ENCODE peak calls at places on chromosome 13, in ten cellular contexts. N, S, O, L, P, G, M, Y, U and J are unnamed samples.

GRCh38 chr13:100423375-100423774 is 165.2 kb downstream of the GGACT start:
- DNase-seq in Y (no peak), L (no peak), S (peak), U (no peak), O (no peak), P (no peak), G (no peak), N (no peak), M (no peak), J (no peak)

GRCh38 chr13:76016799-76017198 is 380.7 kb downstream of the LMO7 start:
- DNase-seq in L (peak), N (peak), O (no peak), G (no peak), U (peak), S (peak), P (no peak), M (peak), Y (no peak), J (no peak)

GRCh38 chr13:53100394-53101063 is 71.9 kb downstream of the OLFM4 start:
- DNase-seq in Y (no peak), P (no peak), N (no peak), M (no peak), U (no peak), G (no peak), S (no peak), L (peak), O (no peak), J (no peak)

GRCh38 chr13:38624822-38625221 is 62.1 kb upstream of the FREM2 start:
- DNase-seq in U (no peak), O (no peak), S (no peak), M (no peak), Y (no peak), P (no peak), G (no peak), N (no peak), L (no peak), J (no peak)

GRCh38 chr13:96036515-96036914 is 16.7 kb downstream of the UGGT2 start:
- DNase-seq in G (no peak), P (no peak), M (no peak), N (no peak), S (no peak), Y (no peak), O (no peak), U (no peak), L (no peak), J (no peak)

GRCh38 chr13:99847318-99847750 is 124.2 kb downstream of the ZIC5 start:
- DNase-seq in G (no peak), Y (no peak), P (no peak), U (no peak), L (no peak), N (no peak), O (no peak), S (no peak), M (peak), J (no peak)

GRCh38 chr13:76886292-76887061 is at the start of gene KCTD12:
- DNase-seq in G (peak), P (peak), L (peak), Y (peak), U (peak), O (peak), M (no peak), S (peak), N (peak), J (no peak)

GRCh38 chr13:40973409-40973808 is 45.7 kb downstream of the ELF1 start:
- DNase-seq in O (no peak), S (no peak), G (no peak), M (no peak), N (no peak), Y (no peak), P (no peak), L (no peak), U (no peak), J (no peak)

GRCh38 chr13:25175431-25175830 is 3.3 kb upstream of the AMER2 start:
- DNase-seq in P (no peak), G (peak), M (no peak), S (no peak), U (no peak), L (no peak), Y (no peak), N (no peak), O (no peak), J (no peak)

GRCh38 chr13:93226623-93227279 is at the start of gene GPC6:
- DNase-seq in S (peak), Y (peak), M (peak), N (peak), G (peak), P (no peak), U (no peak), L (peak), O (no peak), J (peak)

GRCh38 chr13:37905736-37906135 is 36.2 kb upstream of the TRPC4 start:
- DNase-seq in S (no peak), G (no peak), U (no peak), Y (no peak), O (no peak), N (no peak), L (no peak), M (no peak), P (no peak), J (no peak)

GRCh38 chr13:21069561-21070004 is 8.2 kb upstream of the LATS2 start:
- DNase-seq in O (peak), M (no peak), N (no peak), G (peak), P (no peak), S (peak), L (peak), Y (no peak), U (no peak), J (no peak)

GRCh38 chr13:110797230-110797877 is 83.9 kb downstream of the ING1 start:
- DNase-seq in Y (no peak), S (no peak), G (no peak), O (no peak), U (no peak), L (no peak), P (no peak), M (no peak), N (no peak), J (no peak)

GRCh38 chr13:25922373-25922772 is 129.4 kb downstream of the SHISA2 start:
- DNase-seq in G (peak), O (no peak), Y (no peak), L (no peak), N (no peak), M (no peak), P (no peak), U (no peak), S (no peak), J (no peak)

GRCh38 chr13:27621116-27621365 is 651 bp upstream of the POLR1D start:
- DNase-seq in M (no peak), O (no peak), N (no peak), U (no peak), G (no peak), Y (no peak), L (no peak), S (no peak), P (no peak), J (no peak)

GRCh38 chr13:22372261-22372660 is 701.4 kb downstream of the FGF9 start:
- DNase-seq in N (no peak), O (no peak), P (no peak), S (no peak), U (no peak), G (no peak), Y (no peak), M (no peak), L (no peak), J (no peak)

GRCh38 chr13:98738213-98738612 is 14.3 kb downstream of the SLC15A1 start:
- DNase-seq in Y (no peak), L (no peak), O (no peak), G (no peak), U (no peak), P (no peak), M (no peak), N (no peak), S (no peak), J (no peak)

GRCh38 chr13:38759390-38759789 is 72.5 kb downstream of the FREM2 start:
- DNase-seq in G (no peak), M (no peak), P (no peak), L (no peak), S (no peak), O (no peak), U (no peak), Y (no peak), N (no peak), J (no peak)

GRCh38 chr13:74575729-74576125 is 441.5 kb upstream of the KLF12 start:
- DNase-seq in P (peak), U (peak), Y (peak), S (peak), M (no peak), L (peak), N (peak), O (no peak), G (peak), J (no peak)

GRCh38 chr13:33740134-33740538 is 77.8 kb upstream of the RFC3 start:
- DNase-seq in L (no peak), N (no peak), O (no peak), G (no peak), S (peak), Y (no peak), M (no peak), P (no peak), U (no peak), J (no peak)

GRCh38 chr13:111120422-111120821 is 5.3 kb downstream of the ARHGEF7 start:
- DNase-seq in O (no peak), Y (no peak), N (no peak), G (no peak), U (no peak), P (no peak), S (no peak), M (no peak), L (no peak), J (no peak)

GRCh38 chr13:31207630-31208549 is 8.1 kb downstream of the B3GLCT start:
- DNase-seq in P (no peak), N (peak), U (no peak), S (peak), Y (no peak), O (no peak), M (no peak), L (peak), G (no peak), J (no peak)

GRCh38 chr13:50801087-50801931 is 42.2 kb downstream of the DLEU7 start:
- DNase-seq in P (peak), L (peak), M (peak), N (peak), G (peak), Y (peak), O (peak), S (peak), U (peak), J (peak)